ENCODE peak calls at places on chromosomes 16 and 17, in four cellular contexts. T, A, R and K are unnamed samples.

GRCh38 chr16:11636172-11636721 is 32.0 kb upstream of the SNN start:
- DNase-seq in R (no peak), A (peak), T (no peak), K (no peak)

GRCh38 chr16:79698341-79698753 is 97.8 kb upstream of the MAF start:
- DNase-seq in T (no peak), A (no peak), R (no peak), K (no peak)

GRCh38 chr17:43464046-43464445 is 19.7 kb upstream of the DHX8 start:
- DNase-seq in A (no peak), R (no peak), T (no peak), K (no peak)

GRCh38 chr17:64385187-64386083 is 5.2 kb downstream of the PECAM1 start:
- DNase-seq in A (no peak), R (no peak), T (peak), K (no peak)

GRCh38 chr17:17078832-17079231 is 36.6 kb downstream of the MPRIP start:
- DNase-seq in T (no peak), R (no peak), A (no peak), K (no peak)

GRCh38 chr16:69938981-69939820 is 11.9 kb upstream of the CLEC18A start:
- DNase-seq in R (no peak), T (no peak), A (no peak), K (no peak)

GRCh38 chr17:19647697-19648474 is 665 bp upstream of the ALDH3A2 start:
- DNase-seq in R (no peak), A (peak), T (peak), K (no peak)

GRCh38 chr16:84986102-84986501 is 25.2 kb downstream of the ZDHHC7 start:
- DNase-seq in T (no peak), A (no peak), R (no peak), K (no peak)

GRCh38 chr16:87702325-87702811 is 63.4 kb downstream of the KLHDC4 start:
- DNase-seq in T (peak), A (peak), R (peak), K (peak)

GRCh38 chr17:72304859-72305258 is 184.0 kb downstream of the SOX9 start:
- DNase-seq in A (no peak), R (no peak), T (no peak), K (no peak)

GRCh38 chr16:78163772-78164391 is 64.4 kb downstream of the WWOX start:
- DNase-seq in A (no peak), R (no peak), T (no peak), K (no peak)

GRCh38 chr16:53692146-53692545 is 11.5 kb downstream of the RPGRIP1L start:
- DNase-seq in A (peak), T (no peak), R (no peak), K (no peak)

GRCh38 chr16:2370725-2371124 is 30.2 kb upstream of the ABCA3 start:
- DNase-seq in R (no peak), T (no peak), A (no peak), K (no peak)

GRCh38 chr17:82565551-82565950 is 46.0 kb downstream of the FOXK2 start:
- DNase-seq in R (no peak), A (peak), T (no peak), K (no peak)

GRCh38 chr16:88298882-88299745 is 83.6 kb upstream of the ZNF469 start:
- DNase-seq in T (no peak), R (no peak), A (no peak), K (no peak)

GRCh38 chr16:17691621-17692231 is 221.0 kb upstream of the XYLT1 start:
- DNase-seq in A (no peak), R (no peak), T (no peak), K (no peak)

GRCh38 chr17:50954641-50955121 is 88.5 kb upstream of the TOB1 start:
- DNase-seq in A (no peak), R (no peak), T (no peak), K (no peak)

GRCh38 chr17:19413725-19414124 is 2.7 kb downstream of the RNF112 start:
- DNase-seq in R (no peak), T (no peak), A (no peak), K (no peak)

GRCh38 chr17:79954281-79955166 is 81.1 kb downstream of the TBC1D16 start:
- DNase-seq in T (no peak), R (peak), A (no peak), K (no peak)

GRCh38 chr17:1783271-1783670 is 21.4 kb downstream of the SERPINF1 start:
- DNase-seq in T (no peak), A (no peak), R (no peak), K (no peak)

GRCh38 chr17:44108440-44109311 is 14.8 kb downstream of the HDAC5 start:
- DNase-seq in T (peak), A (no peak), R (peak), K (no peak)

GRCh38 chr16:86961133-86961720 is 356.0 kb downstream of the C16orf95 start:
- DNase-seq in T (no peak), R (no peak), A (no peak), K (no peak)

GRCh38 chr16:30087181-30087898 is 4.4 kb downstream of the TBX6 start:
- DNase-seq in A (no peak), R (no peak), T (no peak), K (no peak)

GRCh38 chr16:57579361-57579665 is 36.9 kb downstream of the ADGRG5 start:
- DNase-seq in A (no peak), R (no peak), T (no peak), K (no peak)

GRCh38 chr17:45740553-45741330 is 43.4 kb upstream of the CRHR1 start:
- DNase-seq in T (peak), A (peak), R (peak), K (peak)

GRCh38 chr17:7834554-7834890 is 505 bp downstream of the KDM6B start:
- DNase-seq in A (no peak), T (peak), R (peak), K (no peak)

GRCh38 chr17:82315703-82316358 is 1.6 kb downstream of the CD7 start:
- DNase-seq in T (no peak), R (no peak), A (no peak), K (no peak)

GRCh38 chr17:42116705-42117396 is 4.3 kb downstream of the KAT2A start:
- DNase-seq in A (peak), R (peak), T (peak), K (peak)

GRCh38 chr17:79543566-79543965 is 67.3 kb downstream of the RBFOX3 start:
- DNase-seq in R (peak), T (no peak), A (no peak), K (no peak)

GRCh38 chr17:38663125-38663751 is 11.5 kb downstream of the EPOP start:
- DNase-seq in A (peak), T (peak), R (peak), K (peak)
- TF ChIP-seq CTCF in A (peak), T (peak), R (peak), K (peak)

GRCh38 chr16:27426423-27427408 is 24.7 kb downstream of the IL21R start:
- DNase-seq in R (no peak), T (no peak), A (no peak), K (no peak)
- TF ChIP-seq CTCF in R (no peak), T (no peak), A (no peak), K (no peak)

GRCh38 chr16:15775663-15776304 is 81.0 kb downstream of the MYH11 start:
- DNase-seq in T (no peak), R (no peak), A (no peak), K (no peak)

GRCh38 chr16:15776572-15776971 is 80.3 kb downstream of the MYH11 start:
- DNase-seq in R (no peak), A (no peak), T (no peak), K (no peak)

GRCh38 chr16:15778204-15778743 is 78.6 kb downstream of the MYH11 start:
- DNase-seq in A (no peak), T (no peak), R (no peak), K (no peak)

GRCh38 chr16:15778999-15779614 is 77.7 kb downstream of the MYH11 start:
- DNase-seq in R (no peak), A (no peak), T (no peak), K (no peak)

DNA sequence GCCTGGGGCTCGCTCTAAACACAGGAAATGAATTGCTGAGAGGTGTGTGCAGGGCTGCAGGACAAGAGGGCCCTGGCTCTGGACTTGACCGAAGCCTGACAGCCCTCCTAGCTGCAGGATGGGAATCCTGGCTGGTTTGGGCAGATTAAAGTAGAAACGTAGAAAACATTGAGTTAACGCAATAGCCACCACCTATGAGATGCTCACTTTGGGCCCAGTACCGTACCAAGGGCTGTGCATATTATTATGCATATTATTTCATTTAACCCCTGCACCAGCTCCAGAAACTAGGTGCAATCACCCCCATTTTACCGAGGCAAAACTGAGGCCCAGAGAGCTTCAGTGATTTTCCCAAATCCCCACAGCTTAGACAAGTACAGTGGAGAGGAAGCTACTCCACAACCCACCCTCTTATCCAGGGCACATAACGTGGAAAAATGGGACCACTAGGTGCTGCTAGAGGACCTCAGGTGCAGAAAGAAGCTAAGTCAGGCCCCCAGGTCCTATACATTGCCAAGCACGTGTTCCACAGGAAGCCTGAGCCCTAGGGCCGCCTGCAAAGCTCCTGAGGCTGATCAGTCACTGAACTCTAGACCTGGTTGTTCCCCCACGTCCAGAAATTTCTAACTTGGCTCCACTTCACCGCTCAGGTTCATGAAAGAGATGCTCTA is 79.2 kb downstream of the MYH11 start:
- DNase-seq in R (peak), T (peak), A (peak), K (no peak)
- TF ChIP-seq CTCF in R (peak), T (peak), A (peak), K (peak)

GRCh38 chr17:12808723-12809122 is 19.4 kb downstream of the ARHGAP44 start:
- DNase-seq in A (no peak), R (no peak), T (no peak), K (no peak)
- TF ChIP-seq CTCF in A (no peak), R (no peak), T (no peak), K (no peak)